ENCODE peak calls at places on chromosomes 11 and 22, in seven cellular contexts. A is GM23338, C is SK-N-SH, U is A549, J is Panc1, L is HCT116, P is K562. M is an unnamed sample.

GRCh38 chr22:25076281-25076680 is 123.4 kb upstream of the CRYBB3 start:
- DNase-seq in J (no peak), A (no peak), U (no peak), P (no peak), L (no peak), C (no peak), M (no peak)

GRCh38 chr11:99015634-99016454 is 4.9 kb upstream of the CNTN5 start:
- DNase-seq in J (peak), L (peak), A (peak), U (peak), C (peak), P (peak), M (peak)

GRCh38 chr11:65444314-65445051 is 21.9 kb downstream of the NEAT1 start:
- DNase-seq in A (no peak), L (no peak), J (no peak), P (no peak), C (no peak), U (no peak), M (no peak)

GRCh38 chr11:75896843-75897419 is 81.9 kb downstream of the UVRAG start:
- DNase-seq in L (peak), A (peak), U (peak), J (peak), P (peak), C (peak), M (no peak)

GRCh38 chr11:31987118-31988005 is 103.5 kb upstream of the RCN1 start:
- DNase-seq in J (no peak), C (peak), A (peak), P (no peak), U (no peak), L (no peak), M (no peak)

GRCh38 chr11:59173964-59174663 is 2.2 kb downstream of the DTX4 start:
- DNase-seq in C (no peak), L (no peak), U (no peak), P (no peak), J (no peak), A (peak), M (no peak)

GRCh38 chr11:66414120-66414934 is 6.5 kb upstream of the NPAS4 start:
- DNase-seq in A (peak), L (no peak), U (no peak), C (no peak), P (no peak), J (no peak), M (no peak)

GRCh38 chr22:30196141-30196866 is 50.3 kb downstream of the LIF start:
- DNase-seq in J (peak), L (peak), P (peak), C (no peak), A (peak), U (peak), M (peak)

GRCh38 chr11:99522467-99523173 is 501.9 kb downstream of the CNTN5 start:
- DNase-seq in C (no peak), P (no peak), L (no peak), A (no peak), J (no peak), U (no peak), M (no peak)

GRCh38 chr11:97964332-97965004 is 1056.3 kb upstream of the CNTN5 start:
- DNase-seq in U (no peak), C (no peak), P (peak), A (no peak), J (no peak), L (no peak), M (no peak)

GRCh38 chr22:29195964-29196666 is 9.6 kb upstream of the EMID1 start:
- DNase-seq in A (no peak), U (no peak), C (peak), J (no peak), P (no peak), L (no peak), M (no peak)

GRCh38 chr11:3052567-3052966 is 4.7 kb downstream of the CARS1 start:
- DNase-seq in U (no peak), P (no peak), C (no peak), L (no peak), J (no peak), A (no peak), M (no peak)

GRCh38 chr11:15937601-15938361 is 418.6 kb downstream of the SOX6 start:
- DNase-seq in J (no peak), P (no peak), C (no peak), L (no peak), U (no peak), A (peak), M (no peak)

GRCh38 chr22:44245867-44246266 is 65.1 kb downstream of the PARVG start:
- DNase-seq in L (no peak), C (no peak), J (no peak), P (no peak), U (no peak), A (no peak), M (no peak)

GRCh38 chr11:3107608-3108182 is 50.5 kb upstream of the CARS1 start:
- DNase-seq in U (no peak), A (peak), C (peak), P (no peak), J (no peak), L (no peak), M (no peak)

GRCh38 chr11:74288161-74288560 is 23.3 kb downstream of the P4HA3 start:
- DNase-seq in C (no peak), U (peak), A (no peak), P (no peak), J (peak), L (no peak), M (no peak)

GRCh38 chr22:46286006-46286405 is 10.7 kb upstream of the GTSE1 start:
- DNase-seq in C (no peak), L (no peak), J (no peak), P (no peak), A (no peak), U (no peak), M (no peak)

GRCh38 chr11:107043242-107043991 is 25.1 kb upstream of the GUCY1A2 start:
- DNase-seq in J (no peak), L (no peak), U (no peak), P (no peak), A (no peak), C (no peak), M (peak)

GRCh38 chr11:70543611-70544010 is 145.3 kb downstream of the CTTN start:
- DNase-seq in P (no peak), L (no peak), C (no peak), A (no peak), J (no peak), U (no peak), M (no peak)

GRCh38 chr11:20589796-20590195 is 9.6 kb upstream of the SLC6A5 start:
- DNase-seq in A (no peak), J (no peak), U (no peak), P (no peak), L (no peak), C (no peak), M (no peak)

GRCh38 chr11:60971520-60971919 is at the start of gene CD6:
- DNase-seq in C (no peak), A (no peak), L (no peak), U (no peak), J (no peak), P (no peak), M (peak)

GRCh38 chr11:132312616-132313210 is 942.3 kb downstream of the NTM start:
- DNase-seq in L (no peak), P (peak), J (peak), A (peak), U (no peak), C (peak), M (peak)

GRCh38 chr11:45930951-45931563 is 8.6 kb downstream of the LARGE2 start:
- DNase-seq in U (no peak), P (no peak), A (no peak), J (no peak), L (no peak), C (no peak), M (no peak)

GRCh38 chr11:82890941-82891340 is 9.3 kb downstream of the PRCP start:
- DNase-seq in C (no peak), A (no peak), U (no peak), J (no peak), L (no peak), P (no peak), M (peak)
- TF ChIP-seq REST in C (no peak), A (no peak), U (no peak), J (no peak), L (no peak), P (no peak), M (no peak)

GRCh38 chr11:64244966-64245365 is 1.8 kb downstream of the PPP1R14B start:
- DNase-seq in C (no peak), A (no peak), U (no peak), J (no peak), L (no peak), P (no peak), M (no peak)

GRCh38 chr11:64241430-64242153 is 697 bp downstream of the FKBP2 start:
- DNase-seq in L (peak), P (peak), A (peak), U (peak), J (peak), C (peak), M (peak)

GRCh38 chr11:64241175-64241429 is 207 bp downstream of the FKBP2 start:
- DNase-seq in U (no peak), C (no peak), P (no peak), J (no peak), L (no peak), A (no peak), M (no peak)

GRCh38 chr11:64244107-64244506 is 2.6 kb downstream of the PPP1R14B start:
- DNase-seq in U (no peak), J (no peak), L (no peak), P (no peak), A (no peak), C (no peak), M (no peak)

DNA sequence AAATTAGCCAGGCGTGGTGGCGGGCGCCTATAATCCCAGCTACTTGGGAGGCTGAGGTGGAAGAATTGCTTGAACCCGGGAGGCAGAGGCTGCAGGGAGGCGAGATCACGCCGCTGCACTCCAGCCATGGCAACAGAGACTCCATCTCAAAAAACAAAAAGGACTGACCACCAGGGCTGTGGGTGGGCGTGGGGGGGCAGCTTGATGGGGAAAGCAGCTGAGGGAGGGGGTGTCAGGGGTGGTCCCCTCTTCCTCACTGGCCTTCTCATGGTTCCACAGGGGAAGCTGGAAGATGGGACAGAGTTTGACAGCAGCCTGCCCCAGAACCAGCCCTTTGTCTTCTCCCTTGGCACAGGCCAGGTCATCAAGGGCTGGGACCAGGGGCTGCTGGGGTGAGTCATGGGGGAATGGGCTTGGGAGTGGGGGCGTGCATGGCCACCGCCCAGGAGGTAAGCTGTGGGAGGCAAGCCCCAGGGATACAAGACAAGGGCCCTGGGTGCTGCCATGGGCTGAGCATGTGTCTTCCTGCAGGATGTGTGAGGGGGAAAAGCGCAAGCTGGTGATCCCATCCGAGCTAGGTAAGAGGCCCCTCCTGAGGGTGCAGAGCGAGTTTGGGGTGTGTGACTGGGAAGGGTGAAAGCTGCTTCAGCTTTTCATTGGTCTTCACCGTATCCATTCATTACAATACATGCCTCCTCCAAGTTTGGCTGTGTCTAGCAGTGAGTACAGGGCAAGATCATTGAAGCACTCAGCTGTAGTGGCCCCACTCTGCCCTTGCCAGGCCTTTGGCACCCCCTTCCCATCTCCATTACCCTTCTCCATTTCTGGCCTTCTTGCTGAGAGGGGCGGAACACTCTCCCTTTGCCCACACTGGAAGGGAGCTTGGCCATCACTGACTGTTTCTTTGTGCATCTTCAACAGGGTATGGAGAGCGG is 2.3 kb downstream of the FKBP2 start:
- DNase-seq in L (no peak), J (no peak), C (no peak), A (no peak), U (no peak), P (no peak), M (no peak)
- H3K4me3 ChIP-seq in L (peak), J (peak), C (no peak), A (peak), U (peak), P (peak), M (no peak)

DNA sequence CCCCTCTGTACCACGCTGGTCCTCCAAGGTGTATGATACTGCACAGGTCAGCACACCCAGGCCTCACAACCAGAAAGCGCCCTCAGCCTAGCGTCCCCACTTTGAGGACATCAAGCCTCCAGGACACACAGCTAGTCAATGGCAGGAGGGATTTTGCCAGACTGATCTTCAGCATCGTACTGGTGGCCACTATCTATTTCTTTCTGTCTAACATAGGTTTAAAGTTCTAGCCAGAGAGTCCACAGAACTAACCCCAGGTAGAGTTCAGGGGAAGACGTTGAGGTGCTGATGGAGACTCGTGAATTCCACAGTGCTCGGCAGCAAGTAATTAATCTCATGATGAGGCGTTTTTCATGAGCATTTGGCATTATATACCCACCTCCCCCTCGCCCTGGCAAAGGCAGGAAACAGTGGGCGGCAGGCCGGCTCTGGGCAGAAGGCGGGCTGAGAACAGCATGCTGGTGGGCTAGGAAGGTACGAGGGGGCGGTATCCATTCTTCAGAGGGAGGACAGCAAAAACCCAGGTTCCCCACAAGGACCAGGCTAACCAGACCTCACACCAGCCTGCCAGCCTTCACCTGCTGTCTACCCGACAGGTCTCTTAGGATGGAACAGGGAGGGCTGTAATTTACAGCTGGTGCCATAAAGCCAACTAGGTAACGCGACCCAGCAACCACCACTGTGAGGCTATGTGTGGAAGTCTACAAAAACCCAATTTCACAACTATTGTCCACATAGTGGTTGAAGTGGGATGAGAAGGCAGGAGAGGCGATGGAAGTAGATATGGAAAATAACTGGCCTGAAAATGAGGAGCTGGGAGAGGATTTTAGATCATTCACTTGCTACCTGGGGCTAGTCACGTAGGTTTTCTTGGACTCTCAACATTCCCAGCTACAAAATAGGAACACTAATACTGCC is 18.5 kb downstream of the MYH9 start:
- DNase-seq in A (no peak), C (no peak), L (no peak), P (no peak), J (no peak), U (no peak), M (no peak)
- TF ChIP-seq REST in A (no peak), C (no peak), L (no peak), P (no peak), J (no peak), U (no peak), M (no peak)

GRCh38 chr22:32854351-32854804 is 52.9 kb downstream of the TIMP3 start:
- DNase-seq in P (no peak), J (no peak), A (no peak), C (no peak), U (no peak), L (no peak), M (no peak)

GRCh38 chr22:32853662-32854061 is 52.2 kb downstream of the TIMP3 start:
- DNase-seq in J (no peak), C (no peak), A (no peak), P (no peak), L (no peak), U (no peak), M (no peak)

GRCh38 chr22:32850157-32850556 is 48.7 kb downstream of the TIMP3 start:
- DNase-seq in L (no peak), J (no peak), U (no peak), P (no peak), C (no peak), A (no peak), M (no peak)

GRCh38 chr22:32850591-32851517 is 49.3 kb downstream of the TIMP3 start:
- DNase-seq in L (no peak), C (no peak), A (no peak), U (no peak), P (no peak), J (no peak), M (no peak)

GRCh38 chr22:32852346-32853251 is 51.1 kb downstream of the TIMP3 start:
- DNase-seq in A (no peak), L (no peak), P (no peak), C (peak), U (no peak), J (no peak), M (no peak)
- H3K4me3 ChIP-seq in A (no peak), L (no peak), P (no peak), C (no peak), U (no peak), J (no peak), M (no peak)

GRCh38 chr22:26606611-26607010 is 11.2 kb downstream of the CRYBB1 start:
- DNase-seq in J (no peak), U (peak), C (no peak), L (no peak), P (peak), A (no peak), M (no peak)
- TF ChIP-seq REST in J (no peak), U (no peak), C (no peak), L (no peak), P (no peak), A (no peak), M (no peak)

GRCh38 chr22:22167791-22168189 is 76.8 kb upstream of the VPREB1 start:
- DNase-seq in L (no peak), P (no peak), J (no peak), A (no peak), C (no peak), U (no peak), M (no peak)

GRCh38 chr22:22166941-22167713 is 77.5 kb upstream of the VPREB1 start:
- DNase-seq in U (no peak), J (no peak), P (no peak), C (no peak), L (no peak), A (no peak), M (no peak)

GRCh38 chr22:22169923-22170322 is 74.7 kb upstream of the VPREB1 start:
- DNase-seq in P (no peak), J (no peak), C (no peak), L (no peak), U (no peak), A (no peak), M (no peak)

GRCh38 chr22:22168190-22168940 is 76.2 kb upstream of the VPREB1 start:
- DNase-seq in J (no peak), C (peak), A (peak), U (peak), P (peak), L (peak), M (no peak)

GRCh38 chr22:22168941-22169867 is 75.4 kb upstream of the VPREB1 start:
- DNase-seq in U (no peak), P (no peak), L (no peak), C (no peak), J (no peak), A (no peak), M (no peak)
- H3K4me3 ChIP-seq in U (peak), P (no peak), L (no peak), C (peak), J (no peak), A (no peak), M (no peak)

DNA sequence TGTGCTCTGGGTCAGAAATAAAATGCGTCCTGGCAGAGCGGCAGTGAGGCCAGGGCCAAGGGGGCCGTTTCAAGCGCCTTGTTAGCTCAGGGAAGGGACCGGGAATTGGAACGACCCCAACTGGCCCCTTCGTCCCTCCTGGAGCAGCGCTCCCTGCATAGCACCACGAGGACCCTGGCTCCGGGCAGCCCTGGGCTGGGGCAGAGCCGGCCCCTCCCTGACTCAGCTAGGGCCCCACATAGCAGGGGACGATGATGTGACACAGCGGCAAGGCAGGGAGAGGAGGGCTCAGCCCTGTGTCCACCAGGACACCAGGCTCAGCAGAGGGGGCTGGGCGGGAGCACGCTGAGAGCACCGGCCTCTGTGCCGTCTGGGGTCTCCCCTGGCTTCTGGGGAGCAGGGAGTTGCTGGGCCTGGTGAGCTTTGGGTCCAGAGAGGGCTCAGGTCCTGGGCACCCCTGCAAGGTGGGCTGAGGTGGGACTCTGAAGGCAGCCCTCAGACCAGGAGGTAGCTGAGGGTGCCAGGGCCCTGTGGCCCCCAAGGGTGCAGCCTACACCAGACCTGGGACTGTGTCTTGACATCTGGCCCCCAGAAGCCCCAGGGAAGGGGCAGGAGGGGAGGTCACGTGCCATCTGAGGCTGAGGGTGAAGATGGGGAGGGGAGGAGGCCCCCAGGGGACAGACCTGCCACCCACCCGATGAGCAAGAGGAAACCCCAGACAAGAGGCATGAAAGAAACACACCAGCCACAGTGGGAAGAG is 520.4 kb downstream of the BRD1 start:
- DNase-seq in U (no peak), P (no peak), A (no peak), C (no peak), L (no peak), J (no peak), M (no peak)
- TF ChIP-seq REST in U (no peak), P (no peak), A (no peak), C (no peak), L (no peak), J (no peak), M (no peak)

DNA sequence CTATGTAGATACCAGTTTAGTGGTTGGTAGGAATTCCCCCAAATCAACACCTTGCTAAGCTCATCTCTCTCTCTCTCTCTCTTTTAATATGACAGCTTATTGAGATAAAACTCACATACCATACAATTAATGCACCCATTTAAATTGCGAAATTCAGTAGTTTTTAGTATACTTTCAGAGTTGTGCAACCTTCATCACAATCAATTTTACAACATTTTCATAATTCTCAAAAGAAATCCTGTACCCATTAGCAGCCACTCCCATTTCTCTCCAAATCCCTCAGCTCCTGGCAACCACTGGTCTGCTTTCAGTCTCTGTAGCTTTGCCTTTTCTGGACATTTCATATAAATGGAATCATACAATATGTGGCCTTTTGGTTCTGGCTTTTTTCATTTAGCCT is 13.3 kb downstream of the NNMT start:
- DNase-seq in A (no peak), U (no peak), P (no peak), J (no peak), L (no peak), C (no peak), M (no peak)
- H3K4me3 ChIP-seq in A (no peak), U (no peak), P (no peak), J (no peak), L (no peak), C (no peak), M (no peak)